ENCODE peak calls at places on chromosome 7, in six cellular contexts. Z, C, F, D, M and Q are unnamed samples.
A peak's percentile ranks its signal among the peaks of the same experiment; 100 is the strongest.

GRCh38 chr7:106238830-106239229 is 46.0 kb downstream of the NAMPT start:
- DNase-seq in Z (no peak), C (no peak), F (peak; percentile 39), D (no peak), M (no peak), Q (no peak)

GRCh38 chr7:140225562-140226249 is 48.9 kb upstream of the KDM7A start:
- DNase-seq in Z (no peak), C (no peak), F (no peak), D (no peak), M (no peak), Q (no peak)

GRCh38 chr7:87541648-87542047 is 59.0 kb downstream of the ABCB1 start:
- DNase-seq in Z (no peak), C (no peak), F (no peak), D (no peak), M (no peak), Q (no peak)

GRCh38 chr7:135263321-135263970 is 29.8 kb downstream of the STRA8 start:
- DNase-seq in Z (no peak), C (no peak), F (no peak), D (no peak), M (no peak), Q (no peak)

GRCh38 chr7:106848851-106849442 is 16.1 kb upstream of the PIK3CG start:
- DNase-seq in Z (no peak), C (no peak), F (peak; percentile 79), D (peak; percentile 89), M (no peak), Q (no peak)

GRCh38 chr7:30162622-30163124 is 27.9 kb downstream of the MTURN start:
- DNase-seq in Z (no peak), C (no peak), F (peak; percentile 63), D (peak; percentile 70), M (no peak), Q (peak; percentile 98)

GRCh38 chr7:26200113-26200443 is 468 bp downstream of the HNRNPA2B1 start:
- DNase-seq in Z (peak; percentile 93), C (peak; percentile 79), F (peak; percentile 56), D (no peak), M (peak; percentile 67), Q (peak; percentile 53)

GRCh38 chr7:54860843-54861242 is 101.8 kb upstream of the SEC61G start:
- DNase-seq in Z (no peak), C (no peak), F (no peak), D (no peak), M (no peak), Q (no peak)

GRCh38 chr7:92730808-92731207 is 105.6 kb downstream of the CDK6 start:
- DNase-seq in Z (no peak), C (no peak), F (peak; percentile 63), D (peak; percentile 78), M (no peak), Q (no peak)

GRCh38 chr7:121306565-121306964 is 22.2 kb upstream of the WNT16 start:
- DNase-seq in Z (no peak), C (no peak), F (peak; percentile 31), D (no peak), M (no peak), Q (no peak)

GRCh38 chr7:155333346-155334234 is 35.9 kb downstream of the INSIG1 start:
- DNase-seq in Z (peak; percentile 26), C (no peak), F (no peak), D (no peak), M (no peak), Q (no peak)

GRCh38 chr7:142583424-142583823 is 165.8 kb upstream of the PRSS1 start:
- DNase-seq in Z (no peak), C (no peak), F (peak; percentile 91), D (peak; percentile 81), M (no peak), Q (no peak)